ENCODE peak calls at places on chromosomes 1 and 21, in six cellular contexts. One of them, this sample, is unnamed. For H3K4me1, the result is how much of the 10 kb centered on the place peaks cover.

GRCh38 chr1:62294211-62294610 is 25.0 kb downstream of the KANK4 start:
- DNase-seq in mesenchymal stem cell: no peak
- DNase-seq in IMR-90: no peak
- DNase-seq in H1: no peak
- DNase-seq in trophoblast cell: peak
- DNase-seq in neuronal stem cell: no peak
- DNase-seq in this sample: peak

GRCh38 chr1:159924025-159924790 is 1.1 kb downstream of the TAGLN2 start:
- DNase-seq in mesenchymal stem cell: peak
- DNase-seq in IMR-90: peak
- DNase-seq in H1: no peak
- DNase-seq in trophoblast cell: peak
- DNase-seq in neuronal stem cell: no peak
- DNase-seq in this sample: peak

GRCh38 chr1:172132836-172133235 is 287.6 kb upstream of the C1orf105 start:
- DNase-seq in mesenchymal stem cell: no peak
- DNase-seq in IMR-90: no peak
- DNase-seq in H1: no peak
- DNase-seq in trophoblast cell: no peak
- DNase-seq in neuronal stem cell: no peak
- DNase-seq in this sample: no peak

GRCh38 chr1:2314297-2314802 is 77.0 kb downstream of the MORN1 start:
- DNase-seq in mesenchymal stem cell: peak
- DNase-seq in IMR-90: peak
- DNase-seq in H1: peak
- DNase-seq in trophoblast cell: peak
- DNase-seq in neuronal stem cell: peak
- DNase-seq in this sample: peak

GRCh38 chr1:173827611-173828010 is 2.9 kb upstream of the CENPL start:
- DNase-seq in mesenchymal stem cell: no peak
- DNase-seq in IMR-90: no peak
- DNase-seq in H1: no peak
- DNase-seq in trophoblast cell: no peak
- DNase-seq in neuronal stem cell: no peak
- DNase-seq in this sample: no peak

GRCh38 chr1:23638786-23639241 is 52.8 kb upstream of the RPL11 start:
- DNase-seq in mesenchymal stem cell: no peak
- DNase-seq in IMR-90: peak
- DNase-seq in H1: no peak
- DNase-seq in trophoblast cell: no peak
- DNase-seq in neuronal stem cell: no peak
- DNase-seq in this sample: no peak

GRCh38 chr1:117179471-117179870 is 31.3 kb downstream of the VTCN1 start:
- DNase-seq in mesenchymal stem cell: no peak
- DNase-seq in IMR-90: no peak
- DNase-seq in H1: no peak
- DNase-seq in trophoblast cell: no peak
- DNase-seq in neuronal stem cell: no peak
- DNase-seq in this sample: peak

GRCh38 chr1:30474818-30475200 is 248.6 kb downstream of the MATN1 start:
- DNase-seq in mesenchymal stem cell: no peak
- DNase-seq in IMR-90: no peak
- DNase-seq in H1: no peak
- DNase-seq in trophoblast cell: no peak
- DNase-seq in neuronal stem cell: no peak
- DNase-seq in this sample: no peak

GRCh38 chr1:46466477-46467182 is 23.0 kb upstream of the DMBX1 start:
- DNase-seq in mesenchymal stem cell: peak
- DNase-seq in IMR-90: no peak
- DNase-seq in H1: peak
- DNase-seq in trophoblast cell: peak
- DNase-seq in neuronal stem cell: peak
- DNase-seq in this sample: peak

GRCh38 chr1:161180643-161181042 is 3.3 kb upstream of the B4GALT3 start:
- DNase-seq in mesenchymal stem cell: no peak
- DNase-seq in IMR-90: no peak
- DNase-seq in H1: no peak
- DNase-seq in trophoblast cell: no peak
- DNase-seq in neuronal stem cell: no peak
- DNase-seq in this sample: peak

GRCh38 chr1:2833454-2834145 is 32.1 kb upstream of the TTC34 start:
- DNase-seq in mesenchymal stem cell: no peak
- DNase-seq in IMR-90: no peak
- DNase-seq in H1: no peak
- DNase-seq in trophoblast cell: no peak
- DNase-seq in neuronal stem cell: no peak
- DNase-seq in this sample: no peak

GRCh38 chr1:31696246-31696645 is 7.6 kb downstream of the COL16A1 start:
- DNase-seq in mesenchymal stem cell: no peak
- DNase-seq in IMR-90: no peak
- DNase-seq in H1: no peak
- DNase-seq in trophoblast cell: no peak
- DNase-seq in neuronal stem cell: no peak
- DNase-seq in this sample: no peak

GRCh38 chr1:41526956-41527561 is 42.6 kb upstream of the EDN2 start:
- DNase-seq in mesenchymal stem cell: no peak
- DNase-seq in IMR-90: no peak
- DNase-seq in H1: no peak
- DNase-seq in trophoblast cell: no peak
- DNase-seq in neuronal stem cell: no peak
- DNase-seq in this sample: no peak

GRCh38 chr1:232274999-232275706 is 354.8 kb downstream of the SIPA1L2 start:
- DNase-seq in mesenchymal stem cell: no peak
- DNase-seq in IMR-90: no peak
- DNase-seq in H1: no peak
- DNase-seq in trophoblast cell: no peak
- DNase-seq in neuronal stem cell: no peak
- DNase-seq in this sample: no peak

GRCh38 chr1:214520544-214521165 is 30.7 kb downstream of the PTPN14 start:
- DNase-seq in mesenchymal stem cell: no peak
- DNase-seq in IMR-90: no peak
- DNase-seq in H1: no peak
- DNase-seq in trophoblast cell: no peak
- DNase-seq in neuronal stem cell: no peak
- DNase-seq in this sample: no peak

GRCh38 chr1:24786191-24786590 is 40.9 kb downstream of the CLIC4 start:
- DNase-seq in mesenchymal stem cell: no peak
- DNase-seq in IMR-90: peak
- DNase-seq in H1: no peak
- DNase-seq in trophoblast cell: no peak
- DNase-seq in neuronal stem cell: no peak
- DNase-seq in this sample: no peak

GRCh38 chr1:201383647-201384405 is 6.3 kb upstream of the TNNT2 start:
- DNase-seq in mesenchymal stem cell: peak
- DNase-seq in IMR-90: peak
- DNase-seq in H1: no peak
- DNase-seq in trophoblast cell: peak
- DNase-seq in neuronal stem cell: no peak
- DNase-seq in this sample: no peak

GRCh38 chr1:212237651-212238050 is 47.6 kb upstream of the PPP2R5A start:
- DNase-seq in mesenchymal stem cell: no peak
- DNase-seq in IMR-90: no peak
- DNase-seq in H1: no peak
- DNase-seq in trophoblast cell: no peak
- DNase-seq in neuronal stem cell: no peak
- DNase-seq in this sample: no peak

GRCh38 chr1:111990878-111991760 is 1.7 kb upstream of the KCND3 start:
- DNase-seq in mesenchymal stem cell: peak
- DNase-seq in IMR-90: no peak
- DNase-seq in H1: peak
- DNase-seq in trophoblast cell: peak
- DNase-seq in neuronal stem cell: peak
- DNase-seq in this sample: peak

GRCh38 chr1:1128454-1129139 is 12.7 kb upstream of the C1orf159 start:
- DNase-seq in mesenchymal stem cell: no peak
- DNase-seq in IMR-90: no peak
- DNase-seq in H1: no peak
- DNase-seq in trophoblast cell: peak
- DNase-seq in neuronal stem cell: no peak
- DNase-seq in this sample: no peak

GRCh38 chr1:109263597-109264378 is 14.4 kb downstream of the CELSR2 start:
- DNase-seq in mesenchymal stem cell: peak
- DNase-seq in IMR-90: peak
- DNase-seq in H1: peak
- DNase-seq in trophoblast cell: peak
- DNase-seq in neuronal stem cell: peak
- DNase-seq in this sample: peak

GRCh38 chr21:43281661-43282357 is 113.0 kb downstream of the CRYAA start:
- DNase-seq in mesenchymal stem cell: no peak
- DNase-seq in IMR-90: no peak
- DNase-seq in H1: no peak
- DNase-seq in trophoblast cell: no peak
- DNase-seq in neuronal stem cell: no peak
- DNase-seq in this sample: no peak

DNA sequence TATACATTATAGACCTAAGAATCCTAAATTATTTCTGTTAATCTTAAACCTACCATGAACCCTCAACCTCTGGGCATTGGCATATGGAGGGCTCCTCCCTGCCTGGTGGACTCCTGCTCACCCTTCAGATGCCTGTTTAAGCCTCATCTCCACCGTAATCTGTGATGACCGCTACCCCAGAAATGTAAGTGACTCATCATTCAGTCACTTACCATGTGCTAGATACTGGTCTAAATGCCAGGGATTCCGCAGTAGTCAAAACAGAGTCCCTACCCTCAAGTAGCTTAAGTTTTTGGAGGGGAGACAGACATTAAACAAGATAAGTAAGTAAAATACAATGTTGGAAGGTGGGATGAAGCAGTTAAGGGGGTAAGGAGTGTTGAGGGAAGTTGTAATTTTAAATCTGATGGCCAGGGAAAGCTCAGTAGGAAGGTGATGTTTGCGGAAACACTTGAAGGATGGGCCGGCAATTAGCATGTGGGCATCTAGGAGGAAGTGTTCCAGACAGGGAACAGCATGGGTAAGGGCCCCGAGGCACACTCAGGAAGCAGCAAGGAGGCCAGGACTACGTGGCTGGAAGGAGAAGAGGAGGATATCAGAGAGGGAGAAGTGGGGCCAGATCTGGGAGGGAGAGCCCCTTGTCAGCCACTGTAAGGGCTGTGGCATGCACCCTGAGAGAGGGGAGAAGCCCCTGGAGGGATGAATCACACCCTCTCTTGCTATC is 141.7 kb upstream of the HOOK1 start:
- DNase-seq in mesenchymal stem cell: peak
- DNase-seq in IMR-90: peak
- DNase-seq in H1: no peak
- DNase-seq in trophoblast cell: peak
- DNase-seq in neuronal stem cell: no peak
- DNase-seq in this sample: peak
- H2BK120ac ChIP-seq in mesenchymal stem cell: no peak
- H2BK120ac ChIP-seq in IMR-90: no peak
- H2BK120ac ChIP-seq in H1: no peak
- H2BK120ac ChIP-seq in trophoblast cell: peak
- H2BK120ac ChIP-seq in neuronal stem cell: no peak
- H2BK120ac ChIP-seq in this sample: no peak

GRCh38 chr1:206761369-206761768 is 9.2 kb upstream of the IL19 start:
- DNase-seq in mesenchymal stem cell: no peak
- DNase-seq in IMR-90: no peak
- DNase-seq in H1: no peak
- DNase-seq in trophoblast cell: peak
- DNase-seq in neuronal stem cell: no peak
- DNase-seq in this sample: peak
- H3K4ac ChIP-seq in mesenchymal stem cell: no peak
- H3K4ac ChIP-seq in IMR-90: no peak
- H3K4ac ChIP-seq in H1: no peak
- H3K4ac ChIP-seq in trophoblast cell: no peak
- H3K4ac ChIP-seq in neuronal stem cell: no peak
- H3K4ac ChIP-seq in this sample: no peak

GRCh38 chr21:33945652-33946270 is 30.2 kb upstream of the ATP5PO start:
- DNase-seq in mesenchymal stem cell: no peak
- DNase-seq in IMR-90: no peak
- DNase-seq in H1: peak
- DNase-seq in trophoblast cell: peak
- DNase-seq in neuronal stem cell: no peak
- DNase-seq in this sample: no peak
- H3K4me1 ChIP-seq in mesenchymal stem cell: under half
- H3K4me1 ChIP-seq in IMR-90: under half
- H3K4me1 ChIP-seq in H1: under half
- H3K4me1 ChIP-seq in trophoblast cell: under half
- H3K4me1 ChIP-seq in neuronal stem cell: under half
- H3K4me1 ChIP-seq in this sample: under half

DNA sequence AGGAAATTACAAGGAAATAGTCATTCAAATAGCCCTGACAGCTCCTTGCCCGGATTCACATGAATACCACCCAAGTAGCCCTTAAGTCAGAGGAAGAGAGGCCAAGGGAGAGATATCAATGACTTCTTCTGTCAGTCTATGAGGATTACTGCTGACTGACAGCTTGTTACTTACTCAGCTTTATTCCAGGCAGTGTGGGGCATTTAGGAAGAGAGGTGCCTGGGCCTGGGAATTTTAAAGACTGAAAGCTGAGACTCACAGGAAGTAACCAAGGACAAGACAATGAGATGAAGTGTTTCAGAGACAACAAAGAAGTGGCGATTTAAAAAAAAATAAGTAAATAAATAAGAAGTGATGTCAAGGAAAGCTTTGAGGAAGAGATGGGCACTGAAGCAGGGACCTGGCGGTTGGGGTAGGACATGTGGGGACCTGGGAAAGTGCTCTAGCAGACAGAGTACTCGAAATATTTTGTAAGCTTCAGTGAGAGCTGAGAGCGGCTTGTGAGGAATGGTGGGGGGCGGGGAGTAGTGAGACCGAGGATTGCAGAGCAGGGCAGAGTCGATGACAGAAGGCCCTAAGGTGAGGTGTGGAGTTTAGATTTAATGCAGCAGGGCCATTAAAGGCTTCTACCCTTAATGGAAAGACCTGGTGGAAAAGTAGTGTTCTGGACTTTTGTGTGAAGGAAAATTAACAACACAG is 58.9 kb downstream of the ST3GAL3 start:
- DNase-seq in mesenchymal stem cell: peak
- DNase-seq in IMR-90: no peak
- DNase-seq in H1: peak
- DNase-seq in trophoblast cell: no peak
- DNase-seq in neuronal stem cell: peak
- DNase-seq in this sample: peak
- H2BK120ac ChIP-seq in mesenchymal stem cell: no peak
- H2BK120ac ChIP-seq in IMR-90: no peak
- H2BK120ac ChIP-seq in H1: peak
- H2BK120ac ChIP-seq in trophoblast cell: peak
- H2BK120ac ChIP-seq in neuronal stem cell: no peak
- H2BK120ac ChIP-seq in this sample: peak

GRCh38 chr1:11690669-11691301 is 725 bp upstream of the DRAXIN start:
- DNase-seq in mesenchymal stem cell: no peak
- DNase-seq in IMR-90: no peak
- DNase-seq in H1: no peak
- DNase-seq in trophoblast cell: peak
- DNase-seq in neuronal stem cell: no peak
- DNase-seq in this sample: peak
- H3K4ac ChIP-seq in mesenchymal stem cell: no peak
- H3K4ac ChIP-seq in IMR-90: no peak
- H3K4ac ChIP-seq in H1: peak
- H3K4ac ChIP-seq in trophoblast cell: peak
- H3K4ac ChIP-seq in neuronal stem cell: peak
- H3K4ac ChIP-seq in this sample: peak

DNA sequence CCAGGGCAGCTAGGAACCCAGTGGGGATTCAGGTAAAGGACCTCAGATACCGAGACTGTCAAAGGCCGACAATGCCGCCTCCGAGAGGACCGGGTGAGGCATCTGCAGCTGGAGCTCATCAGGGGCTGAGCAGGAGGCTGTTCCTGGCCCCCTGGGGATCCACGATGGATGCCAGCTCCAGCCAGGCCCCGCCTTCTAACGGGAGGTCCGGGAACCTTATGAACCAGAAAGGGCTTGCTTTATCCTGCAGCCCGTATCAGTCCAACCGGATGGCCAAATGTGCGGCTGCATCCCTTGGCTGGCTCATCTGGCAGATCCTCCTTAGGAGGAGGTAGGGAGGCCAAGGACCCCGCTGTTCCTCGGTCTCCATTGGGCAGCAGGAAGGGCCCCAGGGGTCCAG is 32.0 kb downstream of the SLC45A1 start:
- DNase-seq in mesenchymal stem cell: no peak
- DNase-seq in IMR-90: no peak
- DNase-seq in H1: peak
- DNase-seq in trophoblast cell: peak
- DNase-seq in neuronal stem cell: no peak
- DNase-seq in this sample: no peak
- H3K4me1 ChIP-seq in mesenchymal stem cell: under half
- H3K4me1 ChIP-seq in IMR-90: under half
- H3K4me1 ChIP-seq in H1: under half
- H3K4me1 ChIP-seq in trophoblast cell: under half
- H3K4me1 ChIP-seq in neuronal stem cell: under half
- H3K4me1 ChIP-seq in this sample: under half